ENCODE peak calls at places on chromosomes 6 and 20, in nine cellular contexts. T is MV-4-11, K is heart right ventricle, H is Caki2, U is uterus, Q is SHP77, C is progenitor cell of endocrine pancreas, N is stomach, S is body of pancreas. B is an unnamed sample.

GRCh38 chr20:63750807-63751470 is 11.4 kb downstream of the SLC2A4RG start:
- DNase-seq in T (peak), K (no peak), H (no peak), U (no peak), Q (no peak), C (no peak), N (no peak), S (no peak), B (peak)

GRCh38 chr6:112927641-112928040 is 580.5 kb downstream of the RFPL4B start:
- DNase-seq in T (no peak), K (no peak), H (no peak), U (no peak), Q (no peak), C (no peak), N (no peak), S (no peak), B (no peak)

GRCh38 chr6:156691018-156691417 is 86.2 kb upstream of the ARID1B start:
- DNase-seq in T (peak), K (no peak), H (no peak), U (no peak), Q (no peak), C (no peak), N (no peak), S (no peak), B (no peak)

GRCh38 chr6:10954590-10955010 is 67.7 kb downstream of the SYCP2L start:
- DNase-seq in T (peak), K (peak), H (peak), U (peak), Q (peak), C (peak), N (peak), S (peak), B (peak)

GRCh38 chr6:141199074-141199473 is 933.7 kb upstream of the GJE1 start:
- DNase-seq in T (no peak), K (no peak), H (no peak), U (no peak), Q (no peak), C (no peak), N (no peak), S (no peak), B (no peak)

GRCh38 chr6:15399651-15400470 is 154.0 kb downstream of the JARID2 start:
- DNase-seq in T (no peak), K (peak), H (no peak), U (peak), Q (peak), C (peak), N (peak), S (peak), B (peak)

GRCh38 chr6:134425521-134426316 is 107.8 kb upstream of the SGK1 start:
- DNase-seq in T (no peak), K (no peak), H (peak), U (no peak), Q (no peak), C (no peak), N (no peak), S (no peak), B (no peak)

GRCh38 chr6:16624631-16625299 is 136.5 kb downstream of the ATXN1 start:
- DNase-seq in T (no peak), K (no peak), H (no peak), U (no peak), Q (no peak), C (no peak), N (no peak), S (no peak), B (peak)

GRCh38 chr6:91477688-91478087 is 890.8 kb upstream of the MAP3K7 start:
- DNase-seq in T (no peak), K (no peak), H (no peak), U (no peak), Q (no peak), C (no peak), N (no peak), S (no peak), B (no peak)

GRCh38 chr20:50380697-50381040 is 129.5 kb upstream of the PTPN1 start:
- DNase-seq in T (no peak), K (no peak), H (no peak), U (peak), Q (peak), C (no peak), N (peak), S (peak), B (no peak)

GRCh38 chr6:38867726-38868125 is 152.6 kb downstream of the DNAH8 start:
- DNase-seq in T (no peak), K (no peak), H (no peak), U (no peak), Q (no peak), C (no peak), N (no peak), S (no peak), B (no peak)

GRCh38 chr20:55685848-55686247 is 319.5 kb downstream of the CBLN4 start:
- DNase-seq in T (no peak), K (no peak), H (no peak), U (no peak), Q (no peak), C (no peak), N (no peak), S (no peak), B (no peak)

GRCh38 chr20:4966826-4967751 is 34.2 kb downstream of the SLC23A2 start:
- DNase-seq in T (no peak), K (no peak), H (no peak), U (no peak), Q (no peak), C (no peak), N (no peak), S (no peak), B (no peak)

GRCh38 chr20:24987873-24988835 is 4.4 kb downstream of the APMAP start:
- DNase-seq in T (no peak), K (no peak), H (no peak), U (no peak), Q (no peak), C (no peak), N (peak), S (no peak), B (no peak)

GRCh38 chr6:10595731-10596664 is 74.8 kb downstream of the GCNT2 start:
- DNase-seq in T (peak), K (no peak), H (no peak), U (no peak), Q (no peak), C (no peak), N (no peak), S (no peak), B (peak)

GRCh38 chr6:28803337-28803709 is 120.5 kb downstream of the TRIM27 start:
- DNase-seq in T (no peak), K (no peak), H (peak), U (no peak), Q (no peak), C (no peak), N (no peak), S (no peak), B (peak)

GRCh38 chr6:23055523-23055922 is 486.2 kb downstream of the HDGFL1 start:
- DNase-seq in T (no peak), K (no peak), H (no peak), U (no peak), Q (no peak), C (no peak), N (no peak), S (no peak), B (no peak)

GRCh38 chr6:42314571-42314950 is 96.9 kb upstream of the MRPS10 start:
- DNase-seq in T (no peak), K (no peak), H (no peak), U (no peak), Q (no peak), C (no peak), N (no peak), S (no peak), B (no peak)

GRCh38 chr6:169934699-169935347 is 183.4 kb downstream of the ERMARD start:
- DNase-seq in T (no peak), K (no peak), H (no peak), U (no peak), Q (no peak), C (no peak), N (no peak), S (no peak), B (no peak)

GRCh38 chr6:53464942-53465460 is 79.9 kb downstream of the GCLC start:
- DNase-seq in T (no peak), K (no peak), H (no peak), U (peak), Q (no peak), C (no peak), N (no peak), S (peak), B (no peak)

B was measured in NB4.